ENCODE peak calls at places on chromosomes 1 and 21, in four cellular contexts. I is H9, M is mesendoderm, J is IMR-90. T is an unnamed sample.

GRCh38 chr1:226128487-226129075 is 58.0 kb downstream of the ACBD3 start:
- DNase-seq in I (no peak), M (peak; percentile 53), J (peak; percentile 51), T (no peak)

GRCh38 chr1:20160034-20160433 is 20.9 kb downstream of the PLA2G2F start:
- DNase-seq in I (no peak), M (no peak), J (no peak), T (no peak)

GRCh38 chr1:182779530-182779929 is 10.0 kb upstream of the NPL start:
- DNase-seq in I (no peak), M (no peak), J (peak; percentile 7), T (no peak)

GRCh38 chr21:46620846-46621245 is 14.6 kb upstream of the PRMT2 start:
- DNase-seq in I (no peak), M (no peak), J (no peak), T (no peak)

GRCh38 chr1:231121533-231121932 is 40.3 kb upstream of the TRIM67 start:
- DNase-seq in I (no peak), M (no peak), J (no peak), T (no peak)

GRCh38 chr1:39238476-39238875 is 34.0 kb downstream of the MACF1 start:
- DNase-seq in I (no peak), M (no peak), J (peak; percentile 91), T (no peak)

GRCh38 chr1:88890790-88891317 is 513 bp downstream of the GTF2B start:
- DNase-seq in I (peak; percentile 38), M (peak; percentile 57), J (peak; percentile 41), T (no peak)

GRCh38 chr1:63199666-63200065 is 122.7 kb upstream of the FOXD3 start:
- DNase-seq in I (peak; percentile 41), M (peak; percentile 23), J (no peak), T (no peak)

GRCh38 chr1:70134148-70134547 is 71.2 kb downstream of the LRRC40 start:
- DNase-seq in I (no peak), M (peak; percentile 39), J (no peak), T (no peak)

DNA sequence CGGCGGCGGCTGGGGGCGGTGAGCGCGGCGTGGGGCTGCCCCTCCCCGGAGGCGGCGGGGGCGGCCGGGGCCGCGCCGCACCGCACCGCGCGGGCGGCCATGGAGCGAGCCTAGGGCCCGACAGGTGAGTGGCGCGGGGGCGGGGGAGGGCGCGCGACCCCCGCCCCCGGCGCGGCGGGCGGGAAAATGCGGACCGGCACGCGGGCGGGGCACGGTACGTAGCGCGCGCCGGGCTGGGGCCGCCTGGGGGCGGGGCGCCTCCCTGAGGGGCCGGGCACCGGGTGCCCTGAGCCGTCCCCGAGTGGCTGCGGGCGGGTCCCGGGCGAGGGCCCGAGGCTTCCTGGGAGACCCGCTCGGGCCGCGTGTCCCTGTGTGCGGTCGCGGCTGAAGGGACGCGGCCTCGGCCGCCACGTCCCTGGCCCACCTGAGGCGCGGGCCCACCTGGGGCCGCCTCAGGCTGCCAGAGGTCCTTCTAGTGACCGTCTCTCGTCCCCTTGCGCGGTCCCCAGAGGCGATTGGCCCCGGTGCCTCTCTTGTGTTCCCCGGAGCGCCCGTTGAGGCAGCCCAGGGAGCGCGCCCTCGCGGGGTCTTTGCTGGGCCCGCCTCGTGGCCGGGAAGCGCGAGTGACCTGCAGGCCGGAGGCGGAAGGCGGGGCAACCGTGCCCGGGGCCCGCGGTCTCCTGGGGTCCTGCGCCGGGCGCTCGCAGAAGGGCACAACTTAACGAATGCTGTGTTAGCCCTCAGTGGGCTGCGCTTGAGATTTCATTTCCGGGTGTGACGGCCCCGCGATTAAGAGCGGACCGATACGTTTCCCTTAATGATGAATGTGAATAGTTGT is 500 bp downstream of the FAM20B start:
- DNase-seq in I (peak; percentile 78), M (peak; percentile 80), J (no peak), T (peak; percentile 17)
- H3K23ac ChIP-seq in I (no peak overlapping the region), M (no peak overlapping the region), J (peak overlapping the region; percentile 91), T (no peak overlapping the region)

DNA sequence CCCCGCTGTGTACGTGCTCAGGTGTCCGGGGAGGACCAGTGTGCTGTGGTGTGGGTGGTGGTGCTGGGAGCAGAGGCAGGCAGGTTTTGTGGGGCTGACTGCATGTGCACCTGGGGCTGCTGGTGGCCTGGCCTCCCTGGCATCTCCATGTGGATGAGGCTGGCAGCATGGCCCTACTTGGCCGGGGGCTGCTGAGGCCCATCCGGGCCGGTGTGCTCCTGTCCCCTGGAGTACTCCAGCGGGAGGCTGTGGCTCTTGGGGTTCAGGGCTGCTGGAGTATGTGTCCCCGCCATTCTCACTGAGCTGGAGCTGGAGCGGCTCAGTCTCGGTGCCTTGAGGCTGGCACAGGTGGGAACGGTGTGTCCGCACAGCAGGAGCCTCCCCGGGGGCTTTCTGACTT is 20.8 kb upstream of the PEX10 start:
- DNase-seq in I (no peak), M (no peak), J (no peak), T (no peak)
- H3K23ac ChIP-seq in I (no peak overlapping the region), M (no peak overlapping the region), J (no peak overlapping the region), T (no peak overlapping the region)

DNA sequence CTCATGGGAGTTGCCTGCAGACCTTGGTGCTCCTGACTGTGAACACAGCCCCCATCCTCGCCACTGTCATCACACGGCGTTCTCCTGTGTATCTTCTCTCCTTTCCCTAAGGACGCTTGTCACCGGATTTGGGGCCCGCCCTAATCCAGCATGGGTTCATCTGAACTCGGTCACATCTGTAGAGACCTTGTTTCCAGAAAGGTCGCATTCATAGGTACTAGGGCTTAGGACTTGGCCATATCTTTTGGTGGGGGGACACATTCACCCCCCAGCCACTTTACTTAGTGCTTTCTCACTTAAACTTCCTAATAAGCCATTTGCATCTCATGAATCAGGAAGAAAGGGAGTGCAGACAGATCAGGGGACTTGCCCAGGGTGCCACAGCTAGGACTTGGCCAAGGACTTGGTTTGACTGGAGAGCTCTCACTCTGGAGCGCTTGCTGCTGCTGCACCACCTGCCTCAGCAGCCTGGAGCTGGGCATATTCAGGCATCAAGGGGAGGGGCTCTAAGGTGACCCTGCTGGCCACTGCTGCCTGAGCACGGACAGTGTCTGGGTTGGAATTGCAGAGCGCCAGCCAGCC is 9.7 kb downstream of the NPPA start:
- DNase-seq in I (peak; percentile 36), M (no peak), J (no peak), T (no peak)
- H3K23ac ChIP-seq in I (no peak overlapping the region), M (no peak overlapping the region), J (no peak overlapping the region), T (no peak overlapping the region)

DNA sequence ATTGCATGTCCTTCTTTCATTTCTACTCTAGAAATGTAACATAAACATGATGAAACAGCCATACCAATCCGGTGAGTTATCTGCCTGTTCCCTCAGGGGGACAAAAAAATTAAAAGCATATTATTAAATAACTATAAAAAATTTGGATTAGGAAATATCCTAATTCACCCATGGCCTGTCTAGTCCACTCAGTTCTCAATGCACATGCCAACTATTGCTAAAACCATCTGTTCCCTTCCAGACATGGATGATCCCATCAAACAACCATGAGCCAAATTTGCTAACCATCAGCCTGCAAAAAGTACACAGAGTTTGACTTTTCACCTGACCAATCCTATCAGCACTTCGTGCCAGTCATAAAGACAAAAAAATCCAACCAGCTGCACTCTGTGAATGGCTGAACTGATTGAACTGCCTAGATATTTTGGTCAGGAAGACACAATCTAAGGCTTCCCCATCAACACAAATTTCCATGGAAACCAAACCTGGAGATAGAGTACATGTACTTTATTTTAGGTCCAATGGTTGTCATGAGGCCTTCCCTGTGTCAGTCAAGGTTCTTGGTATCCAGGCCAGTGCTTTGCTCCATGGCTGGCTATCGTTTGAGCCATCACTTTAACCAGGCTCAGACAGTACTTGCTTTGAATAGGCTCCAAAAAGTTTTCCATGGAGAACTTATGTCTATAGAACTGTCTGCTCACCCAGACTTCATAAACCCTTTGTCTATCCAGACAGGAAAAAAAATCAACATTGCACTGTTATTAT is 570.8 kb downstream of the LTN1 start:
- DNase-seq in I (no peak), M (no peak), J (peak; percentile 78), T (no peak)
- H3K23ac ChIP-seq in I (no peak overlapping the region), M (no peak overlapping the region), J (no peak overlapping the region), T (no peak overlapping the region)

GRCh38 chr1:241423541-241424479 is 66.8 kb upstream of the RGS7 start:
- DNase-seq in I (peak; percentile 66), M (peak; percentile 51), J (peak; percentile 63), T (peak; percentile 15)
- H3K23ac ChIP-seq in I (no peak overlapping the region), M (no peak overlapping the region), J (peak overlapping the region; percentile 5), T (no peak overlapping the region)

GRCh38 chr21:45293214-45293725 is 5.6 kb upstream of the POFUT2 start:
- DNase-seq in I (peak; percentile 27), M (no peak), J (no peak), T (no peak)
- H3K23ac ChIP-seq in I (no peak overlapping the region), M (peak overlapping the region; percentile 80), J (peak overlapping the region; percentile 61), T (no peak overlapping the region)

GRCh38 chr1:174447866-174448530 is at the start of gene GPR52:
- DNase-seq in I (no peak), M (peak; percentile 10), J (no peak), T (no peak)
- H3K23ac ChIP-seq in I (no peak within 1 kb of the TSS), M (no peak within 1 kb of the TSS), J (no peak within 1 kb of the TSS), T (no peak within 1 kb of the TSS)

DNA sequence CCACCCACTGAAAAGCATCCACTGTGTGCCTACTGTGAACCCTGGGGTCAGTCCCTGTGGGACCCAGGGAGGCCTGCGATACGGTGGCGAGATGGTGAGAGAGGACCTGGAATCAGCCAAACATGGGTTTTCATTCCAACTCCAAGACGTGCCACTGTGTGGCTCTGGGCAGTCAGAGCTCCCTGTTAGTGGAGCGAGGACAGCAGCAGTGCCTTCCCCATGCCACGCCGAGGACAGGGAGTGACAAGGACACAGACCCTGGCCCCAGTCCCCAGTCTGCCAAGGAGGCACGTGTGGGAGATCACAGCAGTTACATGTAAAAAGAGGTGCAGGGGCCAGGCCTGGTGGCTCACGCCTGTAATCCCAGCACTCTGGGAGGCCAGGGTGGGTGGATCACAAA is 50.9 kb upstream of the TMEM51 start:
- DNase-seq in I (no peak), M (no peak), J (no peak), T (no peak)
- H3K23ac ChIP-seq in I (no peak overlapping the region), M (no peak overlapping the region), J (no peak overlapping the region), T (no peak overlapping the region)

GRCh38 chr1:29363536-29363935 is 127.2 kb downstream of the PTPRU start:
- DNase-seq in I (peak; percentile 17), M (no peak), J (no peak), T (no peak)
- H3K23ac ChIP-seq in I (no peak overlapping the region), M (no peak overlapping the region), J (no peak overlapping the region), T (no peak overlapping the region)